ENCODE peak calls at places on chromosomes 2 and 18, in six cellular contexts. F is HepG2, Q is HCT116, O is K562, U is H1, P is GM12878. I is an unnamed sample.

GRCh38 chr2:71781695-71782228 is 328.4 kb downstream of the DYSF start:
- DNase-seq in F (no peak), Q (no peak), O (no peak), U (no peak), P (no peak), I (no peak)

GRCh38 chr2:177429688-177430325 is 37.2 kb downstream of the AGPS start:
- DNase-seq in F (no peak), Q (no peak), O (no peak), U (no peak), P (no peak), I (no peak)

GRCh38 chr18:26190506-26190905 is 35.7 kb upstream of the TAF4B start:
- DNase-seq in F (no peak), Q (no peak), O (no peak), U (no peak), P (peak), I (no peak)

GRCh38 chr2:60215295-60215990 is 338.0 kb downstream of the BCL11A start:
- DNase-seq in F (no peak), Q (no peak), O (no peak), U (peak), P (no peak), I (peak)

GRCh38 chr2:96095116-96095636 is 21.2 kb downstream of the ADRA2B start:
- DNase-seq in F (no peak), Q (no peak), O (no peak), U (no peak), P (no peak), I (no peak)

GRCh38 chr2:15072836-15073235 is 440.3 kb downstream of the LRATD1 start:
- DNase-seq in F (no peak), Q (no peak), O (no peak), U (no peak), P (no peak), I (no peak)

GRCh38 chr2:71822463-71822862 is 325.2 kb downstream of the CYP26B1 start:
- DNase-seq in F (no peak), Q (no peak), O (no peak), U (no peak), P (no peak), I (no peak)

GRCh38 chr2:25197336-25198208 is 29.2 kb upstream of the POMC start:
- DNase-seq in F (no peak), Q (no peak), O (no peak), U (no peak), P (no peak), I (no peak)

GRCh38 chr18:42045346-42045745 is 90.3 kb downstream of the PIK3C3 start:
- DNase-seq in F (peak), Q (no peak), O (no peak), U (no peak), P (no peak), I (no peak)

GRCh38 chr2:28633739-28634138 is 117.9 kb upstream of the PPP1CB start:
- DNase-seq in F (peak), Q (no peak), O (no peak), U (no peak), P (no peak), I (no peak)

GRCh38 chr18:27771571-27771970 is 405.4 kb downstream of the CDH2 start:
- DNase-seq in F (no peak), Q (no peak), O (no peak), U (no peak), P (no peak), I (no peak)

GRCh38 chr2:217573565-217573964 is 429.2 kb downstream of the TNS1 start:
- DNase-seq in F (no peak), Q (no peak), O (no peak), U (no peak), P (no peak), I (no peak)

GRCh38 chr18:63492851-63493250 is 16.1 kb downstream of the SERPINB5 start:
- DNase-seq in F (no peak), Q (no peak), O (no peak), U (no peak), P (no peak), I (no peak)

GRCh38 chr2:197259470-197259999 is 51.0 kb downstream of the ANKRD44 start:
- DNase-seq in F (no peak), Q (no peak), O (no peak), U (no peak), P (no peak), I (no peak)

GRCh38 chr2:211899871-211900482 is 638.6 kb downstream of the ERBB4 start:
- DNase-seq in F (no peak), Q (no peak), O (no peak), U (no peak), P (no peak), I (no peak)

GRCh38 chr2:216663106-216663505 is 29.9 kb downstream of the IGFBP2 start:
- DNase-seq in F (no peak), Q (no peak), O (no peak), U (no peak), P (no peak), I (no peak)

GRCh38 chr2:240213476-240214391 is 73.3 kb upstream of the OTOS start:
- DNase-seq in F (no peak), Q (no peak), O (no peak), U (no peak), P (no peak), I (no peak)

GRCh38 chr18:31680836-31681568 is 3.4 kb downstream of the B4GALT6 start:
- DNase-seq in F (no peak), Q (no peak), O (peak), U (no peak), P (no peak), I (no peak)

GRCh38 chr2:28393115-28393836 is 618 bp downstream of the FOSL2 start:
- DNase-seq in F (no peak), Q (no peak), O (peak), U (no peak), P (no peak), I (peak)

GRCh38 chr2:199405241-199405640 is 52.5 kb downstream of the SATB2 start:
- DNase-seq in F (peak), Q (peak), O (peak), U (no peak), P (no peak), I (peak)

GRCh38 chr18:5738561-5738960 is 156.8 kb downstream of the TMEM200C start:
- DNase-seq in F (no peak), Q (no peak), O (no peak), U (no peak), P (no peak), I (no peak)

GRCh38 chr2:110867078-110867477 is 134.7 kb downstream of the ACOXL start:
- DNase-seq in F (no peak), Q (no peak), O (no peak), U (no peak), P (no peak), I (no peak)

DNA sequence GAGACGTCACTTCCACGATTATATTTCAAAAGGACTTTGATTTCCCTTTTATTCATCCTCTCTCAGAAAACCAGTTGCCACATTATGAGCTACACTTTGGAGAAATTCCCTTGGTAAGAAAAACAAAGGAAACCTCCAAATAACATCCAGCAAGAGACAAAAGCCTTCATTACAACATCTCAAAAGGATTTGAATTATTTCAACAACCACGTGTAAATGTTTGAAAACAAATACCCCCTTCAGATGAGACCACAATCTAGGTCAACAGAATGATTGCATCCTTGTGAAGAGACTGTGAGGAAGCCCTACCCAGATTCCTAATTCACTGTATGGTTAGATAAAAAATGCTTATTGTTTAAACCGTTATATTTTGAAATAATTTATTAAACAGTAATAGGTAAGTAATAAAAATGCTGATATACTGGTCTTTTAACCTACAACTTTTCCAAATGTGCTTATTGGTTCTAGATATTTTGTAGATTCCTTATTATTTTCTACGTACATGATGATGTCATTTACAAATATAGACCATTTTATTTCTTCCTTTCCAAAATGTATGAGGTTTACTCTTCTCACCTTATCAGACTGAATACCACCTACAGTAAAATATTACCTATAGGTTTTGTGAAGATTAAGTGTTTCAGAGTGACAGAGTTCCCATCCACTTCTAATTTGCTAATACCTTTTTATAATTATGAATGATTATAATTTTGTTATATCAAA is 922.7 kb upstream of the CHAC2 start:
- DNase-seq in F (no peak), Q (no peak), O (no peak), U (no peak), P (no peak), I (peak)
- TF ChIP-seq ZNF274 in F (no peak), Q (no peak), O (no peak), U (no peak), P (no peak), I (no peak)

GRCh38 chr18:57210711-57211411 is 64.0 kb downstream of the BOD1L2 start:
- DNase-seq in F (peak), Q (no peak), O (no peak), U (no peak), P (no peak), I (no peak)

GRCh38 chr18:57209697-57210096 is 62.8 kb downstream of the BOD1L2 start:
- DNase-seq in F (no peak), Q (no peak), O (no peak), U (no peak), P (no peak), I (no peak)

GRCh38 chr18:57211412-57211750 is 64.5 kb downstream of the BOD1L2 start:
- DNase-seq in F (no peak), Q (no peak), O (no peak), U (no peak), P (no peak), I (no peak)

GRCh38 chr18:57211776-57212175 is 64.9 kb downstream of the BOD1L2 start:
- DNase-seq in F (no peak), Q (no peak), O (no peak), U (no peak), P (no peak), I (no peak)

GRCh38 chr18:57210101-57210661 is 63.3 kb downstream of the BOD1L2 start:
- DNase-seq in F (peak), Q (peak), O (peak), U (peak), P (no peak), I (peak)
- TF ChIP-seq ZNF274 in F (no peak), Q (no peak), O (no peak), U (no peak), P (no peak), I (no peak)

GRCh38 chr2:241844066-241844728 is 14.5 kb downstream of the PDCD1 start:
- DNase-seq in F (no peak), Q (peak), O (peak), U (no peak), P (no peak), I (peak)
- TF ChIP-seq ZNF274 in F (no peak), Q (no peak), O (no peak), U (no peak), P (no peak), I (no peak)

GRCh38 chr18:4256786-4257417 is 198.2 kb downstream of the DLGAP1 start:
- DNase-seq in F (no peak), Q (no peak), O (no peak), U (no peak), P (no peak), I (no peak)
- TF ChIP-seq ZNF274 in F (no peak), Q (no peak), O (no peak), U (no peak), P (no peak), I (no peak)

GRCh38 chr2:133097666-133098065 is 427.7 kb upstream of the LYPD1 start:
- DNase-seq in F (no peak), Q (no peak), O (no peak), U (no peak), P (no peak), I (no peak)
- TF ChIP-seq ZNF274 in F (no peak), Q (no peak), O (no peak), U (no peak), P (no peak), I (no peak)

DNA sequence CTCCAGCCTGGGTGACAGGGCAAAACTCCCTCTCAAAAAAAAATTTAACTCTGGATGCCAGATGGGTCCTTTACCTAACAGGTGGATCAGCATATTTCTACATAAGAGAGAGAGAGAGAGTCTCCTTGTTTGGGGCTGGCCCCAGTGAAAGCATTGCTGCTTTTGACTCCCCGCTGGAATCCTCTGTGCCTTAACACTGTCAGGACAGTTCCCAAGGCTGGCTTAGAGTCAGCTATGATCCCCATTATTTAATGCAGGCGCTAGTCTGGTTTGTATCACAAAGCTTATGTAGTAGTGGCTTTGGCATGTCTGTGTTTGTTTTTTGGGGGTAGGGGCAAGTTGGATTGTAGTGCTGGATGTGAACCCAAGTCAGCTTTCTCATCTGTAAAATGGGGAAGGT is 9.4 kb downstream of the INPP4A start:
- DNase-seq in F (no peak), Q (no peak), O (peak), U (no peak), P (no peak), I (peak)
- TF ChIP-seq ZNF274 in F (no peak), Q (no peak), O (no peak), U (no peak), P (no peak), I (no peak)

GRCh38 chr2:39708003-39708402 is 42.3 kb downstream of the TMEM178A start:
- DNase-seq in F (no peak), Q (no peak), O (no peak), U (no peak), P (no peak), I (no peak)

GRCh38 chr2:39704540-39704939 is 38.8 kb downstream of the TMEM178A start:
- DNase-seq in F (peak), Q (no peak), O (no peak), U (no peak), P (no peak), I (no peak)

GRCh38 chr2:39705638-39706037 is 39.9 kb downstream of the TMEM178A start:
- DNase-seq in F (no peak), Q (no peak), O (no peak), U (no peak), P (no peak), I (no peak)

GRCh38 chr2:39706945-39707344 is 41.2 kb downstream of the TMEM178A start:
- DNase-seq in F (no peak), Q (no peak), O (no peak), U (no peak), P (no peak), I (no peak)

GRCh38 chr2:39706350-39706749 is 40.6 kb downstream of the TMEM178A start:
- DNase-seq in F (no peak), Q (no peak), O (no peak), U (no peak), P (no peak), I (no peak)
- TF ChIP-seq ZNF274 in F (no peak), Q (no peak), O (no peak), U (no peak), P (no peak), I (no peak)

GRCh38 chr2:95030496-95030895 is 5.0 kb downstream of the MAL start:
- DNase-seq in F (no peak), Q (no peak), O (no peak), U (no peak), P (no peak), I (no peak)

GRCh38 chr2:95032341-95032740 is 6.8 kb downstream of the MAL start:
- DNase-seq in F (no peak), Q (no peak), O (no peak), U (no peak), P (no peak), I (no peak)

GRCh38 chr2:95031076-95031725 is 5.7 kb downstream of the MAL start:
- DNase-seq in F (no peak), Q (no peak), O (no peak), U (no peak), P (no peak), I (no peak)

GRCh38 chr2:95032868-95033603 is 7.5 kb downstream of the MAL start:
- DNase-seq in F (no peak), Q (no peak), O (no peak), U (no peak), P (no peak), I (no peak)

DNA sequence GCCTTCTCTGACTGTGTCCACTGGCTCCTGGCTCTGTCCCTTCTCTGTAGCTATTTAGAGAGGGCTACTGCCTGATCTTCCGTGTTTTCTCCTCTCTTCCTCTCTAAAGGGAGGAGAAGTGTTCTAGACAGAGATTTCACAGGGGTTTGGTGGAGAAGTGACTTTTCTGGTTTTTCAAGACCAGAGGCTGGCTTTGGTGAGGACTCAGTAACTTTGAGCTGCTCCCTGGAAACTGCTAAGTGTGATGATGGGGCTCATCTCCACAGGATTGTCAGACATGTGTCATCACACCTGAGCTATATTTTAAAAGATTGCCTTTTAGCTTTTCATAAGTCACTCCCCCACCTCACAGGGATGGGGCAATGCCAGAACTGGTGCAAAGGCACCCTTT is 6.2 kb downstream of the MAL start:
- DNase-seq in F (no peak), Q (no peak), O (no peak), U (no peak), P (no peak), I (no peak)
- TF ChIP-seq ZNF274 in F (no peak), Q (no peak), O (no peak), U (no peak), P (no peak), I (no peak)

GRCh38 chr2:236870401-236870800 is 215.3 kb upstream of the COPS8 start:
- DNase-seq in F (no peak), Q (no peak), O (no peak), U (no peak), P (no peak), I (no peak)

GRCh38 chr2:236872971-236873370 is 212.7 kb upstream of the COPS8 start:
- DNase-seq in F (no peak), Q (no peak), O (no peak), U (no peak), P (no peak), I (no peak)

GRCh38 chr2:236873666-236874065 is 212.0 kb upstream of the COPS8 start:
- DNase-seq in F (no peak), Q (no peak), O (no peak), U (no peak), P (no peak), I (no peak)

GRCh38 chr2:236872015-236872414 is 213.7 kb upstream of the COPS8 start:
- DNase-seq in F (no peak), Q (no peak), O (no peak), U (no peak), P (no peak), I (no peak)

DNA sequence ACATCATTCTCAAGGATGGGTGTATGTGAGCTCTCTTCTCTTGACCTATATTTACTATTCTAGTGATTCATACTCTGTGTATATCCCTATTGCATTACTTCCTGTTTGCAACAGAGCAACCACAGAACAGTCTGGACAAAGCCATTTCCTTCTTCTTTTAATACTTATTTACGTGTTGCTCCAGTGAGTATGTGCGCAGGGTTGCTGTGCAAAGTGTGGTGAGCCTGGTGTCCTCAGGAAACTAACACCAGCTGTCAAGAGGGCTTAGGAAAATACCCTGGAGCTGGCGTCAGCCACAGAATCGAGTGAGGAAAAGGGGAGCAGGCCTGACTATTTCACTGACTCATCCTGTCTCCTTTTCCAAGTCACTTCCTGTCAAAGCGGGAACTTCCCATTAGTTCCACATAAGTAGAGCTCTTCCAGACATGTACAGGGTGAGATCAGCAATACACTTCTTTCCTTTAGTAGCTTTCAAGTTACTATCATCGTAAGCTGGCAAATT is 214.1 kb upstream of the COPS8 start:
- DNase-seq in F (peak), Q (no peak), O (no peak), U (no peak), P (no peak), I (no peak)
- TF ChIP-seq ZNF274 in F (no peak), Q (no peak), O (no peak), U (no peak), P (no peak), I (no peak)

GRCh38 chr2:222025891-222026271 is 272.9 kb downstream of the PAX3 start:
- DNase-seq in F (no peak), Q (no peak), O (no peak), U (peak), P (no peak), I (peak)
- TF ChIP-seq ZNF274 in F (no peak), Q (no peak), O (no peak), U (no peak), P (no peak), I (no peak)